ENCODE peak calls at places on chromosome 5, in six cellular contexts. P is heart right ventricle, O is tibial artery, K is AG04449, N is MCF 10A, I is fibroblast of mammary gland. D is an unnamed sample.

GRCh38 chr5:57037355-57037754 is 85.4 kb upstream of the MIER3 start:
- DNase-seq in N (peak), O (no peak), I (no peak), P (no peak), K (no peak), D (peak)

GRCh38 chr5:65750938-65751337 is 28.9 kb downstream of the NLN start:
- DNase-seq in N (no peak), K (no peak), I (no peak), O (no peak), P (no peak), D (no peak)

GRCh38 chr5:167634432-167634831 is 657.0 kb upstream of the WWC1 start:
- DNase-seq in K (peak), P (no peak), N (peak), O (no peak), I (peak), D (peak)

GRCh38 chr5:3837544-3837943 is 241.9 kb downstream of the IRX1 start:
- DNase-seq in N (no peak), O (no peak), K (no peak), I (no peak), P (no peak), D (no peak)

GRCh38 chr5:153066281-153066680 is 424.2 kb upstream of the GRIA1 start:
- DNase-seq in N (no peak), K (no peak), O (no peak), P (no peak), I (no peak), D (no peak)

GRCh38 chr5:28499764-28500290 is 1461.4 kb upstream of the CDH9 start:
- DNase-seq in P (no peak), I (peak), O (no peak), K (no peak), N (peak), D (peak)

GRCh38 chr5:52605317-52605991 is 182.3 kb upstream of the ITGA1 start:
- DNase-seq in O (no peak), N (no peak), K (no peak), I (peak), P (no peak), D (peak)

GRCh38 chr5:73314395-73315195 is 134.0 kb downstream of the FOXD1 start:
- DNase-seq in O (no peak), K (no peak), I (no peak), N (no peak), P (no peak), D (no peak)

GRCh38 chr5:179486596-179487051 is 63.7 kb upstream of the RUFY1 start:
- DNase-seq in O (no peak), P (no peak), N (no peak), K (no peak), I (no peak), D (peak)

DNA sequence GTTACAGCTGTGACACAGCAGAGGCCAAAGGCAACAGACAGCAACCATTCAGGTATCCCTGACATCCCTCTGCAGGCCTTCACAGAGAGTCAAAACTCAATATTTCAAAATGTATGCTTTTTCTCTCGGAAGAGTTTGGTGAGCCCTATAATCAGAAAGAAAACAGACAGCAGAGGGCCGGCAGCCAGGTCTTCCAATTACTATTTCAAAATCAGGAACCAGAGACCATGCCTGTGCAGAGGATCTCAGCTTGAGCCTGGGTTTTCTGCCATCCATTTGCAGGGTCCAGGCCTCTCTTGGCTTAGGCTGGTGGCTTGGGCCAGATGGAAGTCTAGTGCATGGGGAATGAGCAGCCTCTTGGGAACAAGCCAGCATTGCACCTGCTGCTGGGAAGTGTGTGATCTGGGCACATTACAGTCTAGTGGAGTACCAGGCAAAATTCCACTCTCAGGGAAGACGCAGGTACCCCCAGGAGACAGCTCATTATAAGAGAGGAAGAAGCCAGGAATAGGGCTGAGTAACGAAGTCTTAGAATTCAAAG is 231.3 kb downstream of the ENC1 start:
- DNase-seq in K (no peak), P (no peak), O (no peak), I (no peak), N (no peak), D (no peak)
- TF ChIP-seq CTCF in K (no peak), P (no peak), O (no peak), I (no peak), N (no peak), D (no peak)

DNA sequence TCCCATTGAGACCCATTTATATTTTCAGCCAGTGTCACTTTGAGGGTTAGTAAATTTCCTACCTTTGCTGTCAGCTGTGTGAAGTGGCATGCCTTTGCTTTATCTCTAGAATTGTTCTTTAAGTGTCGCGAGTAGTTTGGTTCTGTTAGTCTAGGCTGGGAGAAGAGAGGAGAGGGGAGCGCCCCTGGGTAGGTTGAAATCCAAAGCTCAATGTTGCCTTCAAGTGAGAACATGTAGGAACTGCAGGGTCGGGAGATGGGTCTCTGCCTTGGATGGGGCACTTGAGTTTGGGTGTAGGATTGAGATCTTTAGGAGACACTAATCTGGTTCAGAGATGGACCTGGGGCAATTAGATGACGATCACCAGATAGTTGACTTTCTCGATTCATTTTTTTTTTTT is 46.3 kb downstream of the STC2 start:
- DNase-seq in K (no peak), N (peak), P (no peak), I (no peak), O (no peak), D (peak)
- TF ChIP-seq CTCF in K (peak), N (peak), P (peak), I (peak), O (no peak), D (peak)

GRCh38 chr5:78294250-78295034 is at the start of gene AP3B1:
- DNase-seq in O (peak), P (peak), I (peak), K (peak), N (peak), D (peak)

GRCh38 chr5:78291687-78292086 is 2.8 kb downstream of the AP3B1 start:
- DNase-seq in N (no peak), O (no peak), P (no peak), K (no peak), I (no peak), D (no peak)

GRCh38 chr5:78300464-78301045 is 6.1 kb upstream of the AP3B1 start:
- DNase-seq in I (peak), K (no peak), P (no peak), O (no peak), N (peak), D (peak)

GRCh38 chr5:78293856-78294249 is 645 bp downstream of the AP3B1 start:
- DNase-seq in N (peak), K (no peak), I (no peak), O (no peak), P (no peak), D (no peak)

DNA sequence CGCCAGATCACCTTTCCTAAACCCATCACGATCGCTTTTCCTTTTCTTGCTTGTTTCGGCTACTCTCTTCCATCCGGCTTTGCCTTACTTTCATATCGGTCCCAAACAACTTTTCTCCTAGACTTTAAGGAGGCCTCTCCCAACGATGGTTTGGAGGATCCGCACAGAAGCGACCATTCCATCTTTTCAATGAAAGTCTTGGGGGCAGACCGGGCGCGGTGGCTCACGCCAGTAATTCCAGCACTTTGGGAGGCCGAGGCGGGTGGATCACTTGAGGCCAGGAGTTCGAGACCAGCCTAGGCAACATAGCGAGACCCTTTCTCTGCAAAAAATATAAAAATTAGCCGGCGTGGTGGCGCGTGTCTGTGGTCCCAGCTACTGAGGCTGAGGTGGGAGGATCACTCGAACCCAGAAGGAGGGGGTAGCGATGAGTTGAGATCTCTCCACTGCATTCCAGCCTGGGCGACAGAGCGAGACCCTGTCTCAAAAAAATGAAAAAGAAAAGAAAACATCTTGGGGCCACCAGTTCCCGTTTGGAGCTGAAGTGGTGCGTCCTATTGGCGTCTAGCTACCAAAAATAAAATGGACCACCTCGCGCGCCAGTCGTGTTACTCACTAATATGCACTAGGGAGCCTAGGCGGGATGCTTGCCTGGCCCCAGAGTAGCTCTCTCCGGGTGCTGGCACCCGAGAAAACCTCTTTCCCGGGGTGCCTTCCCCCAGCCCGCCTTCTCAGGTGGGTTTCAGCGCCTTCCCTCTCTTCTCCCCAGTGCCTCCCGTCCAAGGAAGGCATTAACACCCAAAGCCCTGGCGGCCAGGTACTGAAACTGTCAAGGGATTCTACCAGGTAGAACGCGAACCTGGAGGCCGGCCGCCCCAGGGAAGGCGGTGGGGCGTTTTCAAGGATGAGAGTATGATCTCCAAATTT is 800 bp upstream of the AP3B1 start:
- DNase-seq in N (peak), K (no peak), O (peak), I (no peak), P (peak), D (no peak)
- TF ChIP-seq CTCF in N (peak), K (peak), O (no peak), I (peak), P (no peak), D (peak)

DNA sequence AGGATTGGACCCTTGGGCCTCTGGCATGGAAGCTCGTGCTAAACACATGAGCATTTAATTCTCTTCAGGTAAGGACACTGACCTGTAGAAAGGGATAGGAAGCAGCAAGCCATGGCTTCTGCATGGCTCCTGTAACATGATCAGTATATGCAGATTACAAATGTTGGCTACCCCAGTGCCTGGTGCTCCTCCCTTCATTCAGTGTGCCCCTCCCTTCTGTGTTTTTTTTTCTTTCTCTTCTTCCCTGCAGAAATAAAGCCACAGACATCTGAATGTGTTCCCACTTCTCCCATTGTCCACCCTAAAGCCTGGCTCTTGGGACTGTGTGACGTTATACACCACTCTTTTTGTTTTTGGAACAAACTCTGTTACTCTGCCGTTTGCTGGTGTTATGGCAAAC is 53.0 kb downstream of the ARHGAP26 start:
- DNase-seq in P (no peak), N (no peak), I (peak), O (no peak), K (no peak), D (no peak)
- TF ChIP-seq CTCF in P (no peak), N (no peak), I (no peak), O (no peak), K (no peak), D (no peak)

GRCh38 chr5:123035950-123036390 is 555 bp downstream of the PPIC start:
- DNase-seq in O (peak), I (peak), K (no peak), N (peak), P (no peak), D (peak)
- TF ChIP-seq CTCF in O (no peak), I (no peak), K (no peak), N (no peak), P (no peak), D (no peak)

DNA sequence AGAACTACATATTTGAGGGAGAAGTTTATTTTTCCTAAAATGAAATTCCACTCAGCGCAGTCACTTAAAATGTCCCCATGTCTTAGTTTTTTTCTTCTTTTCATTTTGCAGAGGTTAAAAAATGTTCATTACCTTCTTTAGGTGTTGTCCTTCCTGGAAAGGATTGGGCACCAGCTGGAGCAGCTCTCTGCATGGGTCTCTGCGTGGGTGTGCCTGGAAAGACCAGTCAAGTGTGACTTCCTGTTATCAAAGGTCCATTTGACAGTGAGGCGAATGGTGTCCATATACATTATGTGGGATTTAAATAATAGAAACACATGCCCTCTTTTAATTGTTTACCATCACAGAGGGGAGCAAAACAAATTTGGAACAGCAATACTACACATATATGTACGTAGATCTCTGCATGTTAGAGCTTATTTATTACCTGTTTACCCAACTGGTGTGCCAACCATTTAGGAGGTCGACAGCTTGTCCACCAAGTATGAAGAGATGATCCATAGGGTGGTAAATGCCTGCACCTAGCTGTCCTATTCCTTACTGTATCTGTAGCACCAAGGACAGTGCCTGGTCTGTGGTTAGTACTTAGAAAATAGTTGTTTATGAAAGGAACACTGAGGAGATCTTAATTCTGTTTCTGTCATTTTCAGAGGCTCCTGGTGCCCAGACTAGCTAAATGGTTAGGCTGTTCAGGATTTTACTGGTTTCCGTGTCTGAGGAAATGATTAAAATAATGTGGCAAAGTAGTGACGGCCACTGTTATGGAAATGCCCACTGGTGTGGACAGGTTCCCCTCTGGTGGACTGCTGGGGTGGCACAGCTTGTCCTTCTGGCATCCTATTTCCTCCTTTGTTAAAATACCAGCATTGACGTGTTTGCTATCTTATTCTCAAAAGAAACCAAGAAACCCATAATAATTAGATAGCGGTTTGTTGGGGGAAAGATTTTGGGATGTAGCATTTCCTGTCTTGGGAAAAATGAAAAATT is 200.4 kb downstream of the MAST4 start:
- DNase-seq in K (no peak), I (peak), O (no peak), N (peak), P (no peak), D (peak)
- TF ChIP-seq CTCF in K (no peak), I (peak), O (no peak), N (peak), P (peak), D (peak)

GRCh38 chr5:112921833-112922817 is at the start of gene REEP5:
- DNase-seq in K (no peak), N (peak), I (peak), O (peak), P (peak), D (peak)

GRCh38 chr5:112923148-112923917 is 1.3 kb upstream of the REEP5 start:
- DNase-seq in I (no peak), N (no peak), O (peak), K (no peak), P (no peak), D (no peak)

GRCh38 chr5:112918679-112919078 is 3.3 kb downstream of the REEP5 start:
- DNase-seq in N (no peak), K (no peak), I (no peak), P (no peak), O (no peak), D (no peak)

GRCh38 chr5:112923988-112924387 is 2.0 kb upstream of the REEP5 start:
- DNase-seq in K (no peak), I (no peak), O (no peak), P (no peak), N (no peak), D (no peak)

DNA sequence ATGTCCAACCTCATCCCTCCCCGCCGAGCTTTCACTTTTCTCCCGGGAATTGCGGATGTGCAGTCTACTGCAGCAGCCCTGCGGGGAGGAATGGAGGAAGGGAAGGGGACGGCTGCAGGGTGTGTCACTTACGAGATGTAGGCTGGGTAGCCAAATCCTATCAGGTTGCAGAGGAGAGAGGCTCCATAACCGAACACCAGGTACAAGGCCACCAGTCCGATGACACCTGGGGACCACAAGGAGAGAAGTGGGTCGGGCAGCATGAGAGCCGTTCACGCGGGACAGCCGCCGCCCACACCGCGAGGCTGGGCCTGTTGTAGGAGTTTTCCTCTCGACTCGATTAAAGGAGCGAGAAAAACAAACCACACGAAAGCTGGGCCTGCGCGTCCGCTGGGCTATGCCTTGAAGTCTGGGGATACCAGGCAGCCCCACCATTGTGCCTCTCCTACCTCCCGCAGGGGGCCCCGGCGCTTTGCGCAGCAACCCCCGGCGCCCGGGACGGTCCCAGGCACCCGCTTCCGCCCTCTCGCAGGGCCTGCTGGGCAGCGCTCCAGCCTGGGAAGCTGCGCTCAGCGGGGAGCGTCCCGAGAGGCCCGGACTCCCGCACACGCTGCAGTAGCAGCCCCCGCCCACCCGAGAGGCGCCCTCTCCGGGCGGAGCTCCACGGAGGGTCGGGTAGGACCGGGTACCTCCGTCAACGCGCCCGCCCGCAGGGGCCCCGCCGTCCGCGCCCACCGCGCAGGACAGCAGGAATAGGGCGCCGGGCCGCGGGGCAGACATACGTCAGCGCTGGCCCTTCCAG is 795 bp downstream of the REEP5 start:
- DNase-seq in O (peak), N (peak), K (no peak), I (peak), P (peak), D (peak)
- TF ChIP-seq CTCF in O (no peak), N (no peak), K (peak), I (no peak), P (peak), D (no peak)

DNA sequence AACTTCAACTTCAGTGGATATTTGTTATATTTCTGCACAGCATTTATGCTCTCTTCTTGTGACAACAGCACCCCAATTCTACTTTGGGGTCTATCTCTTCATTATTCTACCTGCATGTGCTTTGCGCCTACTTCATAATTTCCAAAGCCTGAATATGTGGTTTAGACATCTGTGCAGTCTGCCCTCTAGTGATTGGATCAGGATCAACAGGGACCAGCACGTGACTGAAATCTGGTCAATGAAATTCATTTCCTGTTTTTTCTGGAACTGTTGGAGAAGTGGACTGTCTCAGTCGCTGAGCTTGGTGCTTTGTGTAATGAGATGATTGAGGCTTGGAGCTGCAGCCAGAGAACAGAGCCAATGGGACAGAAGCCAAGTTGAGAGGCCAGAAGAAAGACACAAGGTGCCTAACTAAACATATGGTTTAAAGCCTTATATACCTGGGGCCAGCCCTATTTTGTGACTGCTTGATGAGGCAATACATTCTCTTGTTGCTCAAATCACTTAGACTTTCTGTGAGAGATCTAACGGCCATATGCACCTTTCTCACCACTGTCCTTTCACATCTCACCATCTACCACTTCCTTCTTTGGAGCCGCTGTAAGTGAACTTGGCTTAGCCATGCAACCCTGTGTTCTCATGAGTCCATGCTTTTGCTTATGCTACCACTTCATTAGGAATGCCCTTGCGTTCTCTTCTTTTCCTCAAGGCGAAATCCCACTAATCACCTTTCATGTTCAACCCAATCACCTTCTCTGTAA is 68.8 kb upstream of the PPP2R2B start:
- DNase-seq in P (no peak), N (peak), O (no peak), K (no peak), I (peak), D (peak)
- TF ChIP-seq CTCF in P (peak), N (peak), O (no peak), K (no peak), I (peak), D (peak)

D was measured in fibroblast of pulmonary artery.